ENCODE peak calls at places on chromosome 19, in ten cellular contexts. One of them, this sample, is unnamed.

GRCh38 chr19:17489392-17490030 is 19.2 kb downstream of the SLC27A1 start:
- DNase-seq in nephron progenitor cell: no peak
- DNase-seq in AG10803: no peak
- DNase-seq in choroid plexus epithelial cell: no peak
- DNase-seq in AG09309: no peak
- DNase-seq in IMR-90: no peak
- DNase-seq in AG04450: no peak
- DNase-seq in breast epithelium: no peak
- DNase-seq in neural crest cell: no peak
- DNase-seq in HFFc6: no peak
- DNase-seq in this sample: no peak

GRCh38 chr19:49200238-49200862 is 42.8 kb downstream of the TRPM4 start:
- DNase-seq in nephron progenitor cell: peak
- DNase-seq in AG10803: no peak
- DNase-seq in choroid plexus epithelial cell: peak
- DNase-seq in AG09309: no peak
- DNase-seq in IMR-90: no peak
- DNase-seq in AG04450: no peak
- DNase-seq in breast epithelium: no peak
- DNase-seq in neural crest cell: no peak
- DNase-seq in HFFc6: no peak
- DNase-seq in this sample: no peak

GRCh38 chr19:18332917-18333530 is 7.4 kb upstream of the PGPEP1 start:
- DNase-seq in nephron progenitor cell: no peak
- DNase-seq in AG10803: no peak
- DNase-seq in choroid plexus epithelial cell: no peak
- DNase-seq in AG09309: no peak
- DNase-seq in IMR-90: no peak
- DNase-seq in AG04450: no peak
- DNase-seq in breast epithelium: no peak
- DNase-seq in neural crest cell: no peak
- DNase-seq in HFFc6: no peak
- DNase-seq in this sample: no peak

GRCh38 chr19:45439569-45440258 is 16.0 kb upstream of the ERCC1 start:
- DNase-seq in nephron progenitor cell: peak
- DNase-seq in AG10803: peak
- DNase-seq in choroid plexus epithelial cell: peak
- DNase-seq in AG09309: no peak
- DNase-seq in IMR-90: peak
- DNase-seq in AG04450: no peak
- DNase-seq in breast epithelium: peak
- DNase-seq in neural crest cell: peak
- DNase-seq in HFFc6: peak
- DNase-seq in this sample: peak

GRCh38 chr19:46716013-46716671 is 772 bp downstream of the PRKD2 start:
- DNase-seq in nephron progenitor cell: peak
- DNase-seq in AG10803: no peak
- DNase-seq in choroid plexus epithelial cell: no peak
- DNase-seq in AG09309: no peak
- DNase-seq in IMR-90: no peak
- DNase-seq in AG04450: no peak
- DNase-seq in breast epithelium: no peak
- DNase-seq in neural crest cell: peak
- DNase-seq in HFFc6: no peak
- DNase-seq in this sample: no peak

GRCh38 chr19:2334986-2335846 is 6.7 kb downstream of the SPPL2B start:
- DNase-seq in nephron progenitor cell: no peak
- DNase-seq in AG10803: no peak
- DNase-seq in choroid plexus epithelial cell: no peak
- DNase-seq in AG09309: no peak
- DNase-seq in IMR-90: no peak
- DNase-seq in AG04450: no peak
- DNase-seq in breast epithelium: no peak
- DNase-seq in neural crest cell: no peak
- DNase-seq in HFFc6: no peak
- DNase-seq in this sample: no peak

GRCh38 chr19:1428738-1429391 is 9.3 kb upstream of the RPS15 start:
- DNase-seq in nephron progenitor cell: no peak
- DNase-seq in AG10803: no peak
- DNase-seq in choroid plexus epithelial cell: no peak
- DNase-seq in AG09309: no peak
- DNase-seq in IMR-90: no peak
- DNase-seq in AG04450: no peak
- DNase-seq in breast epithelium: no peak
- DNase-seq in neural crest cell: no peak
- DNase-seq in HFFc6: no peak
- DNase-seq in this sample: no peak

GRCh38 chr19:55441319-55441691 is 1.8 kb downstream of the SHISA7 start:
- DNase-seq in nephron progenitor cell: no peak
- DNase-seq in AG10803: no peak
- DNase-seq in choroid plexus epithelial cell: no peak
- DNase-seq in AG09309: no peak
- DNase-seq in IMR-90: no peak
- DNase-seq in AG04450: no peak
- DNase-seq in breast epithelium: no peak
- DNase-seq in neural crest cell: no peak
- DNase-seq in HFFc6: no peak
- DNase-seq in this sample: peak

DNA sequence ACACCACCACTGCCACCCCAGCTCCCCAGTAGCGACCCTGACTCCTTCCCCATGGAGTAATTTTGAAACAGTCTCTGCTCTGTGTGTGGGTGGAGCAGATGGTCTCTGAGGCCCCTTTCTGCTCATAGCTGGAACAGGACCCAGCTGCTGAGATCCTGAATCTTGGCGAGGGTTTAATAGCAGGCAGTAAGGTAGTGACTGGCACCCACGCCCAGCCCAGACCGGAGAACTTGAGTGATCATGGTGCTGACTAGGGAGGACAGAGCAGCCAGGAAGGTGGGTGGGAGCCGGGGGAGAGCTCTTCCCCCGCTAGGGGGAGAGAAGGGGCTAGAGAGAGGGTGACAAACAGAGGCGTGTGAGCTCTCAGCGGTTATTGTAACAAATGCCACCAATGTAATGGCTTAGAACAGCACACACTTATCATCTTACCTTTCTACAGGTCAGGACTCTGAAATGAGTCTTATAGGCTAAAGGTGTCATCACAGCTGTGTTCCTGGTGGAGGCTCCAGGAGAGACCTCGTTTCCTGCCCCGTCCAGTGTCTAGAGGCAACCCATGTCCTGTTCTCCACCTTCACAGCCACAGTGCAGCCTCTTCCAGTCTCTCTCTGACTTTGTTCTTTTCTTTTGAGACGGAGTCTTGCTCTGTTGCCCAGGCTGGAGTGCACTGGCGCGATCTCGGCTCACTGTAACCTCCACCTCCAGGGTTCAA is 7.2 kb upstream of the ACER1 start:
- DNase-seq in nephron progenitor cell: no peak
- DNase-seq in AG10803: no peak
- DNase-seq in choroid plexus epithelial cell: no peak
- DNase-seq in AG09309: no peak
- DNase-seq in IMR-90: no peak
- DNase-seq in AG04450: no peak
- DNase-seq in breast epithelium: no peak
- DNase-seq in neural crest cell: no peak
- DNase-seq in HFFc6: no peak
- DNase-seq in this sample: no peak
- TF ChIP-seq CTCF in nephron progenitor cell: peak
- TF ChIP-seq CTCF in AG10803: no peak
- TF ChIP-seq CTCF in choroid plexus epithelial cell: no peak
- TF ChIP-seq CTCF in AG09309: no peak
- TF ChIP-seq CTCF in IMR-90: no peak
- TF ChIP-seq CTCF in AG04450: peak
- TF ChIP-seq CTCF in breast epithelium: no peak
- TF ChIP-seq CTCF in neural crest cell: no peak
- TF ChIP-seq CTCF in HFFc6: no peak
- TF ChIP-seq CTCF in this sample: no peak

GRCh38 chr19:28492616-28493015 is 720.3 kb downstream of the UQCRFS1 start:
- DNase-seq in nephron progenitor cell: no peak
- DNase-seq in AG10803: no peak
- DNase-seq in choroid plexus epithelial cell: no peak
- DNase-seq in AG09309: no peak
- DNase-seq in IMR-90: no peak
- DNase-seq in AG04450: no peak
- DNase-seq in breast epithelium: no peak
- DNase-seq in neural crest cell: no peak
- DNase-seq in HFFc6: no peak
- DNase-seq in this sample: no peak

GRCh38 chr19:28488006-28488405 is 724.9 kb downstream of the UQCRFS1 start:
- DNase-seq in nephron progenitor cell: no peak
- DNase-seq in AG10803: no peak
- DNase-seq in choroid plexus epithelial cell: no peak
- DNase-seq in AG09309: no peak
- DNase-seq in IMR-90: no peak
- DNase-seq in AG04450: no peak
- DNase-seq in breast epithelium: no peak
- DNase-seq in neural crest cell: no peak
- DNase-seq in HFFc6: no peak
- DNase-seq in this sample: no peak

GRCh38 chr19:28492201-28492600 is 720.8 kb downstream of the UQCRFS1 start:
- DNase-seq in nephron progenitor cell: no peak
- DNase-seq in AG10803: no peak
- DNase-seq in choroid plexus epithelial cell: no peak
- DNase-seq in AG09309: no peak
- DNase-seq in IMR-90: no peak
- DNase-seq in AG04450: no peak
- DNase-seq in breast epithelium: no peak
- DNase-seq in neural crest cell: no peak
- DNase-seq in HFFc6: no peak
- DNase-seq in this sample: no peak

GRCh38 chr19:28486934-28487333 is 726.0 kb downstream of the UQCRFS1 start:
- DNase-seq in nephron progenitor cell: no peak
- DNase-seq in AG10803: no peak
- DNase-seq in choroid plexus epithelial cell: no peak
- DNase-seq in AG09309: no peak
- DNase-seq in IMR-90: no peak
- DNase-seq in AG04450: no peak
- DNase-seq in breast epithelium: no peak
- DNase-seq in neural crest cell: no peak
- DNase-seq in HFFc6: no peak
- DNase-seq in this sample: no peak

GRCh38 chr19:28489126-28489660 is 723.8 kb downstream of the UQCRFS1 start:
- DNase-seq in nephron progenitor cell: no peak
- DNase-seq in AG10803: no peak
- DNase-seq in choroid plexus epithelial cell: no peak
- DNase-seq in AG09309: no peak
- DNase-seq in IMR-90: no peak
- DNase-seq in AG04450: no peak
- DNase-seq in breast epithelium: no peak
- DNase-seq in neural crest cell: no peak
- DNase-seq in HFFc6: no peak
- DNase-seq in this sample: no peak
- TF ChIP-seq CTCF in nephron progenitor cell: no peak
- TF ChIP-seq CTCF in AG10803: no peak
- TF ChIP-seq CTCF in choroid plexus epithelial cell: no peak
- TF ChIP-seq CTCF in AG09309: no peak
- TF ChIP-seq CTCF in IMR-90: no peak
- TF ChIP-seq CTCF in AG04450: no peak
- TF ChIP-seq CTCF in breast epithelium: no peak
- TF ChIP-seq CTCF in neural crest cell: no peak
- TF ChIP-seq CTCF in HFFc6: no peak
- TF ChIP-seq CTCF in this sample: no peak

GRCh38 chr19:11346104-11346940 is at the start of the genes CCDC159 and TMEM205:
- DNase-seq in nephron progenitor cell: peak
- DNase-seq in AG10803: peak
- DNase-seq in choroid plexus epithelial cell: peak
- DNase-seq in AG09309: peak
- DNase-seq in IMR-90: peak
- DNase-seq in AG04450: peak
- DNase-seq in breast epithelium: peak
- DNase-seq in neural crest cell: peak
- DNase-seq in HFFc6: peak
- DNase-seq in this sample: peak

GRCh38 chr19:11347546-11347945 is 1.2 kb downstream of the CCDC159 start:
- DNase-seq in nephron progenitor cell: no peak
- DNase-seq in AG10803: no peak
- DNase-seq in choroid plexus epithelial cell: no peak
- DNase-seq in AG09309: no peak
- DNase-seq in IMR-90: no peak
- DNase-seq in AG04450: no peak
- DNase-seq in breast epithelium: no peak
- DNase-seq in neural crest cell: no peak
- DNase-seq in HFFc6: no peak
- DNase-seq in this sample: no peak

GRCh38 chr19:11342429-11342828 is 3.0 kb upstream of the RAB3D start:
- DNase-seq in nephron progenitor cell: no peak
- DNase-seq in AG10803: no peak
- DNase-seq in choroid plexus epithelial cell: no peak
- DNase-seq in AG09309: no peak
- DNase-seq in IMR-90: no peak
- DNase-seq in AG04450: no peak
- DNase-seq in breast epithelium: no peak
- DNase-seq in neural crest cell: no peak
- DNase-seq in HFFc6: no peak
- DNase-seq in this sample: no peak

GRCh38 chr19:11349171-11349570 is 2.9 kb downstream of the CCDC159 start:
- DNase-seq in nephron progenitor cell: no peak
- DNase-seq in AG10803: no peak
- DNase-seq in choroid plexus epithelial cell: no peak
- DNase-seq in AG09309: no peak
- DNase-seq in IMR-90: no peak
- DNase-seq in AG04450: no peak
- DNase-seq in breast epithelium: no peak
- DNase-seq in neural crest cell: no peak
- DNase-seq in HFFc6: no peak
- DNase-seq in this sample: peak

DNA sequence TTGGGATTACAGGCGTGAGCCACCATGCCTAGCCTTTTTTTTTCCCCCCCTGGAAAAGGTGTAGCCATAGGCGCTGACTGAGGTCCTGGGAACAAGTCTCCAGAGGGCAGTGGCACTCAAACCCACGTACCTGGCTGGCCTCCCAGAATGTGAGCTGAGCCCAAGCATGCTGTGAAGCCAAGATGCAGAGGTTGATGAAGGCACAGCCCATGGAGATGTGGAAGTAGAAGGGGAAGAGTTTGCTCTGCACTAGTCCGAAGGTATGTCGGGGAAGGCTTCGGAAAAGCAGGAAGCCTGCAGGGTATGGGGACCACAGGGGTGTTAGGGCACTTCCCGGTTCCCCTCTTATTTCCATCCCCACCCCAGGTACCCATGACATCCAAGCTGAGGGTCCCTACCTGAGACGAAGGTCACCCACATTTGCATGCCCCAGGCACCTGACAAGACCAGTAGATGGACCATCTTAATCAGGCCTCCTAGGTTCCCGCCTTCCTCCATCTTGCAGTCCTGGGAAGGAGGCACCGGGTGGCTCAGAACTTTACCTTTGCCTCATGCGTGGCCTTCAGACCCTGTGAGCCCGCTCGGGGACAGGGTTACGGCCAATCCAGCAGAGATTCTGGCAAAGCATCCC is 831 bp downstream of the TMEM205 start:
- DNase-seq in nephron progenitor cell: no peak
- DNase-seq in AG10803: no peak
- DNase-seq in choroid plexus epithelial cell: no peak
- DNase-seq in AG09309: no peak
- DNase-seq in IMR-90: no peak
- DNase-seq in AG04450: no peak
- DNase-seq in breast epithelium: no peak
- DNase-seq in neural crest cell: no peak
- DNase-seq in HFFc6: no peak
- DNase-seq in this sample: peak
- TF ChIP-seq CTCF in nephron progenitor cell: no peak
- TF ChIP-seq CTCF in AG10803: no peak
- TF ChIP-seq CTCF in choroid plexus epithelial cell: no peak
- TF ChIP-seq CTCF in AG09309: no peak
- TF ChIP-seq CTCF in IMR-90: no peak
- TF ChIP-seq CTCF in AG04450: no peak
- TF ChIP-seq CTCF in breast epithelium: no peak
- TF ChIP-seq CTCF in neural crest cell: no peak
- TF ChIP-seq CTCF in HFFc6: no peak
- TF ChIP-seq CTCF in this sample: no peak

DNA sequence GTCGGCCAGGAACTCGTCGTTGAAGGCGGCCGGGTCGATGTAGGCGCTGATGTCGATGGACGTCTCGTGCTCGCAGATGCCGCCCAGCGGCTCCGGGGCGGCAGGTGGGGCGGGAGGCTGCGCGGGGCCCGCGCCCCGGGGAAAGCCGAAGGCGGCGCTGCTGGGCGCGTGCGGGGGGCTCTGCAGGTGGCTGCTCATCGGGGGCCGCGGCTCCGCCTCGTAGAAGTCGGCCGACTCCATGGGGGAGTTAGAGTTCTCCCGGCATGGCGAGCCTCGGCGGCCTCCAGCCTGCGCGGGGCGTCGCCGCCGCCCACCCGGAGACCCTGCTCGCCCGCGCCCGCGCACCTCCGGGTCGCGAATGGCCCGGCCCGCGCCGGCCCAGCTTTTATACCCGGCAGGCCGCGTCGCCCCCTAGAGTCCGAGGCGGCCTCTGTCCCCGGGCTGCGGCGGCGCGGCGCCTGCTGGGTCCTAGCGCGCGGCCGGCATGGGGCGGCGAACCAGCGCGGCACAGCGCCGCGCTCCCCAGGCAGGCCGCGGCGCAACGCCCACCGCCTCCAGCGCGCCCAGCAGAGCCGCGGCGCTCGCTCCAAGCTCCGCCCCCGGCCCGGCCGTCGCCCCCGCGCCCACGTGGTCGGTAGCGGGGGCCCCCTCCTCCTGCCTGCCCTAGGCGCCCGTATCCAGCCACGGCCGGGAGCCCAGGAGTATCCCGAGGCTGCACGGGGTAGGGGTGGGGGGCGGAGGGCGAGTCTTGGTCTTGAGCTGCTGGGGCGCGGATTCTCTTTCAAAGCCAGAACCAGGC is at the start of gene CEBPA:
- DNase-seq in nephron progenitor cell: peak
- DNase-seq in AG10803: peak
- DNase-seq in choroid plexus epithelial cell: peak
- DNase-seq in AG09309: no peak
- DNase-seq in IMR-90: peak
- DNase-seq in AG04450: peak
- DNase-seq in breast epithelium: peak
- DNase-seq in neural crest cell: peak
- DNase-seq in HFFc6: peak
- DNase-seq in this sample: peak
- TF ChIP-seq CTCF in nephron progenitor cell: no peak
- TF ChIP-seq CTCF in AG10803: peak
- TF ChIP-seq CTCF in choroid plexus epithelial cell: peak
- TF ChIP-seq CTCF in AG09309: peak
- TF ChIP-seq CTCF in IMR-90: peak
- TF ChIP-seq CTCF in AG04450: peak
- TF ChIP-seq CTCF in breast epithelium: peak
- TF ChIP-seq CTCF in neural crest cell: peak
- TF ChIP-seq CTCF in HFFc6: peak
- TF ChIP-seq CTCF in this sample: peak